ENCODE peak calls at places on chromosome 1, in five cellular contexts. A is CD8-positive, alpha-beta memory T cell; X is activated CD8-positive, alpha-beta memory T cell treated with anti-CD3 and anti-CD28 coated beads, Interleukin-2, amount 50 U/mL, for 48 hours; I is left ventricle myocardium superior; E is NT2/D1. C is an unnamed sample.

GRCh38 chr1:89955806-89956205 is 39.1 kb upstream of the ZNF326 start:
- DNase-seq in A (no peak), X (no peak), I (no peak), E (no peak), C (no peak)

GRCh38 chr1:89464008-89464407 is 60.6 kb upstream of the LRRC8B start:
- DNase-seq in A (peak; percentile 9), X (no peak), I (no peak), E (no peak), C (no peak)

GRCh38 chr1:198959032-198959431 is 320.2 kb downstream of the PTPRC start:
- DNase-seq in A (no peak), X (no peak), I (no peak), E (no peak), C (no peak)

GRCh38 chr1:153534226-153534932 is 1.4 kb downstream of the S100A6 start:
- DNase-seq in A (no peak), X (no peak), I (no peak), E (no peak), C (no peak)

GRCh38 chr1:147643974-147644373 is 26.4 kb downstream of the ACP6 start:
- DNase-seq in A (no peak), X (no peak), I (no peak), E (no peak), C (no peak)

GRCh38 chr1:198220428-198220827 is 63.6 kb downstream of the NEK7 start:
- DNase-seq in A (no peak), X (no peak), I (no peak), E (no peak), C (no peak)

GRCh38 chr1:212916395-212917133 is 33.8 kb upstream of the VASH2 start:
- DNase-seq in A (no peak), X (no peak), I (peak; percentile 67), E (peak; percentile 84), C (peak; percentile 56)

GRCh38 chr1:28887835-28888682 is 26.3 kb upstream of the EPB41 start:
- DNase-seq in A (no peak), X (no peak), I (peak; percentile 72), E (no peak), C (no peak)

GRCh38 chr1:191624044-191624443 is 534.2 kb upstream of the RGS18 start:
- DNase-seq in A (no peak), X (no peak), I (no peak), E (no peak), C (no peak)

GRCh38 chr1:3634059-3634800 is 9.4 kb downstream of the TPRG1L start:
- DNase-seq in A (no peak), X (no peak), I (peak; percentile 22), E (no peak), C (no peak)

GRCh38 chr1:65209005-65209885 is 61.2 kb downstream of the AK4 start:
- DNase-seq in A (no peak), X (no peak), I (no peak), E (peak; percentile 13), C (peak; percentile 57)

GRCh38 chr1:247370786-247371732 is 39.4 kb upstream of the ZNF496 start:
- DNase-seq in A (no peak), X (no peak), I (no peak), E (no peak), C (no peak)

GRCh38 chr1:17128361-17128760 is 9.1 kb upstream of the PADI2 start:
- DNase-seq in A (no peak), X (no peak), I (no peak), E (no peak), C (no peak)

GRCh38 chr1:245091818-245092637 is 62.8 kb upstream of the KIF26B start:
- DNase-seq in A (no peak), X (no peak), I (no peak), E (no peak), C (no peak)

GRCh38 chr1:210726621-210727020 is 397.9 kb downstream of the HHAT start:
- DNase-seq in A (no peak), X (peak; percentile 59), I (no peak), E (peak; percentile 57), C (no peak)

GRCh38 chr1:160076295-160076694 is 5.0 kb upstream of the KCNJ9 start:
- DNase-seq in A (no peak), X (no peak), I (no peak), E (no peak), C (no peak)

GRCh38 chr1:101308001-101308659 is 71.3 kb downstream of the S1PR1 start:
- DNase-seq in A (no peak), X (no peak), I (no peak), E (no peak), C (no peak)

GRCh38 chr1:54741531-54741930 is 22.8 kb downstream of the PARS2 start:
- DNase-seq in A (no peak), X (no peak), I (no peak), E (no peak), C (no peak)

GRCh38 chr1:61323681-61324328 is 241.4 kb downstream of the NFIA start:
- DNase-seq in A (no peak), X (no peak), I (no peak), E (no peak), C (no peak)

GRCh38 chr1:87404306-87404705 is 75.6 kb downstream of the LMO4 start:
- DNase-seq in A (peak; percentile 3), X (no peak), I (no peak), E (no peak), C (no peak)

GRCh38 chr1:40450491-40451237 is 388 bp downstream of the ZFP69B start:
- DNase-seq in A (peak; percentile 68), X (peak; percentile 90), I (no peak), E (no peak), C (peak; percentile 77)

GRCh38 chr1:206864939-206865671 is at the start of gene IL20:
- DNase-seq in A (peak; percentile 67), X (peak; percentile 98), I (peak; percentile 82), E (peak; percentile 80), C (peak; percentile 62)

GRCh38 chr1:102588536-102588935 is 519.8 kb downstream of the COL11A1 start:
- DNase-seq in A (no peak), X (no peak), I (no peak), E (no peak), C (no peak)

GRCh38 chr1:201266774-201267173 is 16.5 kb upstream of the PKP1 start:
- DNase-seq in A (no peak), X (no peak), I (no peak), E (no peak), C (no peak)

GRCh38 chr1:5632814-5633213 is 359.4 kb downstream of the NPHP4 start:
- DNase-seq in A (no peak), X (no peak), I (no peak), E (no peak), C (no peak)

GRCh38 chr1:63190171-63190570 is 132.2 kb upstream of the FOXD3 start:
- DNase-seq in A (no peak), X (no peak), I (no peak), E (no peak), C (no peak)

GRCh38 chr1:17377325-17377953 is 5.4 kb downstream of the PADI6 start:
- DNase-seq in A (no peak), X (no peak), I (no peak), E (no peak), C (no peak)

C was measured in GM13976.